ENCODE peak calls at places on chromosome 13, in ten cellular contexts. M, H, D, U, C, Z, N, B, K and Q are unnamed samples.
A peak's percentile ranks its signal among the peaks of the same experiment; 100 is the strongest.

GRCh38 chr13:77285098-77285497 is 41.8 kb downstream of the MYCBP2 start:
- DNase-seq in M (no peak), H (no peak), D (no peak), U (no peak), C (no peak), Z (no peak), N (no peak), B (no peak), K (no peak), Q (no peak)

GRCh38 chr13:57128909-57129308 is 11.8 kb upstream of the PRR20A start:
- DNase-seq in M (peak; percentile 50), H (no peak), D (no peak), U (no peak), C (no peak), Z (no peak), N (peak; percentile 13), B (peak; percentile 17), K (no peak), Q (no peak)

GRCh38 chr13:110274687-110275086 is 32.3 kb downstream of the COL4A1 start:
- DNase-seq in M (no peak), H (no peak), D (no peak), U (no peak), C (peak; percentile 18), Z (no peak), N (peak; percentile 3), B (peak; percentile 38), K (no peak), Q (no peak)

GRCh38 chr13:89294115-89294867 is 1623.1 kb downstream of the SLITRK5 start:
- DNase-seq in M (no peak), H (no peak), D (no peak), U (no peak), C (no peak), Z (no peak), N (no peak), B (no peak), K (no peak), Q (no peak)

GRCh38 chr13:24892844-24893243 is 128.9 kb downstream of the RNF17 start:
- DNase-seq in M (no peak), H (no peak), D (no peak), U (no peak), C (no peak), Z (no peak), N (no peak), B (no peak), K (no peak), Q (no peak)

GRCh38 chr13:33543631-33544030 is 258.1 kb upstream of the STARD13 start:
- DNase-seq in M (no peak), H (no peak), D (no peak), U (no peak), C (peak; percentile 34), Z (no peak), N (peak; percentile 8), B (peak; percentile 7), K (peak; percentile 29), Q (peak; percentile 18)

GRCh38 chr13:107364658-107365057 is 796.7 kb upstream of the ARGLU1 start:
- DNase-seq in M (no peak), H (no peak), D (no peak), U (no peak), C (no peak), Z (no peak), N (no peak), B (no peak), K (no peak), Q (no peak)

GRCh38 chr13:47747901-47748300 is 253.2 kb downstream of the SUCLA2 start:
- DNase-seq in M (peak; percentile 31), H (no peak), D (no peak), U (no peak), C (no peak), Z (no peak), N (no peak), B (no peak), K (no peak), Q (no peak)

GRCh38 chr13:101341464-101341863 is 74.8 kb downstream of the NALCN start:
- DNase-seq in M (no peak), H (no peak), D (no peak), U (no peak), C (peak; percentile 7), Z (no peak), N (peak; percentile 31), B (no peak), K (no peak), Q (no peak)

GRCh38 chr13:50243926-50244325 is 228.7 kb downstream of the KCNRG start:
- DNase-seq in M (no peak), H (no peak), D (no peak), U (no peak), C (no peak), Z (no peak), N (no peak), B (no peak), K (no peak), Q (no peak)

GRCh38 chr13:75091707-75092106 is 390.3 kb downstream of the TBC1D4 start:
- DNase-seq in M (no peak), H (no peak), D (no peak), U (no peak), C (no peak), Z (no peak), N (no peak), B (no peak), K (no peak), Q (no peak)
- H2AFZ ChIP-seq in M (no peak overlapping the region), H (peak overlapping the region; percentile 76), D (no peak overlapping the region), U (no peak overlapping the region), C (no peak overlapping the region), Z (no peak overlapping the region), N (no peak overlapping the region), B (peak overlapping the region; percentile 91), K (no peak overlapping the region), Q (no peak overlapping the region)

DNA sequence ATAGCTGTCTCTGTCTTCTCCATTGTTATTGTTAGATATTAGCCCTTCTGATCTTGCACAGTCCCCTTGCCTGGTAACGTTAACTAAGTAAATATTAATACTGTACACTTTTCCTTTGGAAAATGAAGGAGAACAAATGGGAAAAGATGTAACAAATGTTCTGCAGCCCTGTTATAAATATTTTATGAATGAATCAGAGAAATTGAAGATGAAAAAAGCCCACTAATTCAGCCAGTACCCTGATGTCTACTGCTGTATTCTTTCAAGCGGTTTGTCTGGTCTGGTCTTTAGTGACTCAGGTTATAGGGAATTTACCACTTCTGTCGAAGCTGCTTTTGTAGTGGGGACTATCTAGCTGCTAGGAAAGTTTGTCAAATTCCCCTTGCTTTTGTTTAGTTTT is 121.0 kb downstream of the COG6 start:
- DNase-seq in M (no peak), H (no peak), D (no peak), U (no peak), C (peak; percentile 45), Z (peak; percentile 30), N (peak; percentile 64), B (no peak), K (peak; percentile 77), Q (no peak)
- H3K4me1 ChIP-seq in M (no peaks in the 10 kb centered on the region), H (peaks cover 1% of the 10 kb centered on the region), D (no peaks in the 10 kb centered on the region), U (peaks cover 3% of the 10 kb centered on the region), C (peaks cover 39% of the 10 kb centered on the region), Z (peaks cover 9% of the 10 kb centered on the region), N (peaks cover 26% of the 10 kb centered on the region), B (no peaks in the 10 kb centered on the region), K (peaks cover 59% of the 10 kb centered on the region), Q (no peaks in the 10 kb centered on the region)

DNA sequence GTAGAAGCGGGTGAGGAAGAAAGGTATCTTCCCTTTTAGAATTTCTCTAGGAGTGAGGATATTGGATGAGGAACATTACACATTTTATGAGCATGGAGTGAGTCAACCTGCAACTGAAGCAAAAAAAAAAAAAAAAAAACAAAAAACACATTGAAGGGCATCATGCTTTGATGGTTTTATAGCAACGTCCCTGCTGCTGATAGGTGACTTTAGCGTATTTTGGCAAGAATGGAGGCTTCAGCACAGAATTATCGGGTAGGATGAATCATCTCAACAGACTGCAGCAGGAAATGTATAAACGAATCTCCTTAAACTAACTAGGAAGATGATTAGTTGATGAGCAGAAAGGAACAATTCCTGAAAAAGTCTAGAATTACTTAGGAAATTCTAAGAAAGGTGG is 1359.6 kb upstream of the ATXN8OS start:
- DNase-seq in M (no peak), H (no peak), D (no peak), U (no peak), C (no peak), Z (no peak), N (peak; percentile 72), B (no peak), K (peak; percentile 20), Q (no peak)
- H2AFZ ChIP-seq in M (no peak overlapping the region), H (peak overlapping the region; percentile 51), D (no peak overlapping the region), U (no peak overlapping the region), C (no peak overlapping the region), Z (no peak overlapping the region), N (peak overlapping the region; percentile 32), B (peak overlapping the region; percentile 44), K (no peak overlapping the region), Q (no peak overlapping the region)

DNA sequence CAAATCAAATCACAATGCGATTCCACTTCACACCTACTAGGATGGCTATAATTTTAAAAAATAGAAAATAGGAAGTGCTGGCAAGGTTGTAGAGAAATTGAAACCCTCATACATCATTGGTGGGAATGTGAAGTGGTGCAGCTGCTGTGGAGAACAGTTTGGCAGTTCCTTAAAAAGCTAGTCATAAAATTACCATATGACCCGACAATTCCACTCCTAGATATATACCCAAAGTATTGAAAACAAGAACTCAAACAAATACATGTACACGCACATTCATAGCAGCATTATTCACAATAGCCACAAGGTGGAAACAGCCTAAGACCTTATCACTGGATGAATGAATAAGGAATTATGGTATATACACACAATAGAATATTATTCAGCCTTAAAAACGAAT is 12.0 kb downstream of the HMGB1 start:
- DNase-seq in M (no peak), H (no peak), D (no peak), U (no peak), C (peak; percentile 30), Z (no peak), N (peak; percentile 53), B (no peak), K (no peak), Q (no peak)
- H3K4me1 ChIP-seq in M (no peaks in the 10 kb centered on the region), H (no peaks in the 10 kb centered on the region), D (no peaks in the 10 kb centered on the region), U (no peaks in the 10 kb centered on the region), C (no peaks in the 10 kb centered on the region), Z (no peaks in the 10 kb centered on the region), N (no peaks in the 10 kb centered on the region), B (no peaks in the 10 kb centered on the region), K (no peaks in the 10 kb centered on the region), Q (no peaks in the 10 kb centered on the region)

GRCh38 chr13:45587897-45588296 is 27.6 kb downstream of the ERICH6B start:
- DNase-seq in M (no peak), H (no peak), D (no peak), U (no peak), C (no peak), Z (no peak), N (no peak), B (no peak), K (no peak), Q (no peak)

GRCh38 chr13:45582533-45583076 is 32.9 kb downstream of the ERICH6B start:
- DNase-seq in M (no peak), H (no peak), D (no peak), U (no peak), C (no peak), Z (no peak), N (no peak), B (no peak), K (no peak), Q (no peak)

DNA sequence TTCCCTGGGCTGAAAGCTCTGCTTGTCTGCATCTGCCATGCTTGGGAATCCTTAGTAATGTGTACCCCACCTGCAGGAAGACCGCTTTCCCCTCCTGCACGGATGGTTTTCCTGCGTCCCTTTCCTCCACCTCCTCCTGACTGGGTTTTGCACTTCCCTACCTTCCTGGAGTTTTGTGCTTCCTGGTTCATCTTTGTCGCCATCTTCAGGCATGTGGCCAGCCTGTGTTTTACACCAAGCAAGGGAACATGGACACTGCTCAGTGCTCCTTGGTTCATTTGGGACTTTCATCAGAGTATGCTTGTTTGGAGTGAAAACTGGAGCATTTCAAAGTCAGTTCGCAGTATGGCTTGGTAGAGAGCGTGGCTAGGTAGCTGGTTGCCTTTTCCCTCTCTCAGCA is 30.7 kb downstream of the ERICH6B start:
- DNase-seq in M (peak; percentile 43), H (no peak), D (peak; percentile 20), U (no peak), C (peak; percentile 6), Z (no peak), N (peak; percentile 9), B (peak; percentile 9), K (no peak), Q (peak; percentile 18)
- H2AFZ ChIP-seq in M (no peak overlapping the region), H (no peak overlapping the region), D (no peak overlapping the region), U (no peak overlapping the region), C (no peak overlapping the region), Z (no peak overlapping the region), N (no peak overlapping the region), B (peak overlapping the region; percentile 77), K (no peak overlapping the region), Q (no peak overlapping the region)